ENCODE peak calls at places on chromosome 22, in four cellular contexts. E is heart left ventricle, W is uterus, L is tibial artery. T is an unnamed sample.
A peak's percentile ranks its signal among the peaks of the same experiment; 100 is the strongest.

GRCh38 chr22:20013382-20013871 is 3.2 kb downstream of the ARVCF start:
- DNase-seq in E (peak; percentile 72), W (peak; percentile 60), L (peak; percentile 76), T (peak; percentile 55)

GRCh38 chr22:31579835-31580242 is 82.2 kb downstream of the PISD start:
- DNase-seq in E (no peak), W (no peak), L (no peak), T (peak; percentile 6)

GRCh38 chr22:49964493-49965290 is 4.1 kb downstream of the PIM3 start:
- DNase-seq in E (peak; percentile 29), W (peak; percentile 17), L (peak; percentile 68), T (peak; percentile 55)

GRCh38 chr22:30247974-30248373 is 1.4 kb upstream of the LIF start:
- DNase-seq in E (no peak), W (no peak), L (no peak), T (no peak)

GRCh38 chr22:48651036-48651890 is 1176.4 kb downstream of the BRD1 start:
- DNase-seq in E (no peak), W (no peak), L (no peak), T (no peak)

GRCh38 chr22:31230871-31231621 is 18.9 kb downstream of the LIMK2 start:
- DNase-seq in E (no peak), W (no peak), L (no peak), T (no peak)

GRCh38 chr22:29635734-29636357 is 32.4 kb downstream of the NF2 start:
- DNase-seq in E (no peak), W (no peak), L (no peak), T (no peak)

GRCh38 chr22:46671824-46672432 is 51.7 kb downstream of the GRAMD4 start:
- DNase-seq in E (no peak), W (no peak), L (no peak), T (no peak)

GRCh38 chr22:29704528-29705285 is 15.1 kb upstream of the CABP7 start:
- DNase-seq in E (no peak), W (no peak), L (no peak), T (peak; percentile 30)

GRCh38 chr22:50220603-50221409 is 20.0 kb downstream of the SELENOO start:
- DNase-seq in E (no peak), W (no peak), L (no peak), T (no peak)

GRCh38 chr22:40276877-40277823 is 69.2 kb upstream of the ADSL start:
- DNase-seq in E (peak; percentile 45), W (no peak), L (peak; percentile 73), T (no peak)

GRCh38 chr22:41983516-41983915 is 14.3 kb downstream of the SEPTIN3 start:
- DNase-seq in E (no peak), W (no peak), L (no peak), T (no peak)

GRCh38 chr22:19825016-19825339 is 29.7 kb downstream of the GNB1L start:
- DNase-seq in E (no peak), W (no peak), L (peak; percentile 60), T (no peak)

GRCh38 chr22:20542736-20543135 is 35.3 kb downstream of the MED15 start:
- DNase-seq in E (no peak), W (no peak), L (no peak), T (no peak)

GRCh38 chr22:26892401-26893033 is 235.1 kb downstream of the MIAT start:
- DNase-seq in E (no peak), W (no peak), L (no peak), T (no peak)

GRCh38 chr22:39745789-39746188 is 147.8 kb downstream of the ENTHD1 start:
- DNase-seq in E (no peak), W (no peak), L (no peak), T (no peak)

GRCh38 chr22:48102581-48102980 is 1340.1 kb downstream of the TBC1D22A start:
- DNase-seq in E (no peak), W (no peak), L (no peak), T (no peak)

GRCh38 chr22:49550766-49551362 is 276.8 kb downstream of the BRD1 start:
- DNase-seq in E (no peak), W (no peak), L (peak; percentile 53), T (no peak)

GRCh38 chr22:32502346-32502745 is 27.7 kb downstream of the FBXO7 start:
- DNase-seq in E (no peak), W (no peak), L (no peak), T (no peak)

GRCh38 chr22:29827091-29827490 is 11.0 kb downstream of the ASCC2 start:
- DNase-seq in E (no peak), W (no peak), L (no peak), T (no peak)

GRCh38 chr22:20423636-20424511 is 13.8 kb downstream of the SCARF2 start:
- DNase-seq in E (no peak), W (no peak), L (no peak), T (no peak)

GRCh38 chr22:49838771-49839717 is 11.4 kb upstream of the BRD1 start:
- DNase-seq in E (no peak), W (no peak), L (no peak), T (peak; percentile 48)

GRCh38 chr22:16844529-16844928 is 19.3 kb upstream of the XKR3 start:
- DNase-seq in E (no peak), W (no peak), L (no peak), T (no peak)

GRCh38 chr22:20092477-20092854 is 12.4 kb downstream of the DGCR8 start:
- DNase-seq in E (peak; percentile 15), W (no peak), L (peak; percentile 34), T (no peak)

GRCh38 chr22:39518996-39519680 is 1.2 kb upstream of the ATF4 start:
- DNase-seq in E (no peak), W (no peak), L (no peak), T (no peak)

GRCh38 chr22:50529416-50530279 is at the start of gene TYMP:
- DNase-seq in E (peak; percentile 85), W (peak; percentile 51), L (peak; percentile 80), T (peak; percentile 85)

GRCh38 chr22:25779426-25779825 is 37.4 kb downstream of the MYO18B start:
- DNase-seq in E (no peak), W (no peak), L (no peak), T (no peak)

GRCh38 chr22:25777411-25777810 is 35.4 kb downstream of the MYO18B start:
- DNase-seq in E (no peak), W (no peak), L (no peak), T (no peak)

GRCh38 chr22:25779890-25780289 is 37.9 kb downstream of the MYO18B start:
- DNase-seq in E (no peak), W (no peak), L (no peak), T (no peak)

GRCh38 chr22:25775501-25775900 is 33.5 kb downstream of the MYO18B start:
- DNase-seq in E (no peak), W (no peak), L (no peak), T (no peak)

GRCh38 chr22:25777870-25778269 is 35.9 kb downstream of the MYO18B start:
- DNase-seq in E (no peak), W (no peak), L (no peak), T (no peak)
- TF ChIP-seq CTCF in E (no peak), W (no peak), L (no peak), T (no peak)

GRCh38 chr22:25849514-25849913 is 107.5 kb downstream of the MYO18B start:
- DNase-seq in E (no peak), W (no peak), L (no peak), T (no peak)

GRCh38 chr22:25845985-25846745 is 104.2 kb downstream of the MYO18B start:
- DNase-seq in E (no peak), W (no peak), L (no peak), T (no peak)

GRCh38 chr22:25847451-25847850 is 105.5 kb downstream of the MYO18B start:
- DNase-seq in E (no peak), W (no peak), L (no peak), T (no peak)

GRCh38 chr22:25852223-25852622 is 110.2 kb downstream of the MYO18B start:
- DNase-seq in E (no peak), W (no peak), L (no peak), T (no peak)

DNA sequence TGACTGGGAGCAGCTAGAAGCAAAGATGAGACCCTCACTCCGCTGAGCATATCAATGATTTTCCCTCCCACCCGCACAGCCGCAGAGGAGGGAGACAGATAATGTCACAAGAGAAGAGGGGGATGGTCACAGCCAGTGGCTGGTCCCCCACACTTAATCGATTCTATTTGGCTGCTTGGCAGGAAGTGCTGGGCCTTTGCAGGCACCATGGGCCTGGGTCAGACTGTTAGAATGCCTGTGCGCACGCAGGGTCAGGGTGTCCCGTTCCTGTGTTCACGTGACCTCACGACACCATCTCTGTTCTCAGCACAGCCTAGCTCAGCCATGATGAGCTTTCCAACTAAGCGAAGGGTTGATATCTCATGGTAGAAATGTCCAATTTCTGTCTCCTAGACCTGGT is 107.0 kb downstream of the MYO18B start:
- DNase-seq in E (no peak), W (no peak), L (no peak), T (no peak)
- H3K4me1 ChIP-seq in E (no peaks in the 10 kb centered on the region), W (no peaks in the 10 kb centered on the region), L (no peaks in the 10 kb centered on the region), T (no peaks in the 10 kb centered on the region)

DNA sequence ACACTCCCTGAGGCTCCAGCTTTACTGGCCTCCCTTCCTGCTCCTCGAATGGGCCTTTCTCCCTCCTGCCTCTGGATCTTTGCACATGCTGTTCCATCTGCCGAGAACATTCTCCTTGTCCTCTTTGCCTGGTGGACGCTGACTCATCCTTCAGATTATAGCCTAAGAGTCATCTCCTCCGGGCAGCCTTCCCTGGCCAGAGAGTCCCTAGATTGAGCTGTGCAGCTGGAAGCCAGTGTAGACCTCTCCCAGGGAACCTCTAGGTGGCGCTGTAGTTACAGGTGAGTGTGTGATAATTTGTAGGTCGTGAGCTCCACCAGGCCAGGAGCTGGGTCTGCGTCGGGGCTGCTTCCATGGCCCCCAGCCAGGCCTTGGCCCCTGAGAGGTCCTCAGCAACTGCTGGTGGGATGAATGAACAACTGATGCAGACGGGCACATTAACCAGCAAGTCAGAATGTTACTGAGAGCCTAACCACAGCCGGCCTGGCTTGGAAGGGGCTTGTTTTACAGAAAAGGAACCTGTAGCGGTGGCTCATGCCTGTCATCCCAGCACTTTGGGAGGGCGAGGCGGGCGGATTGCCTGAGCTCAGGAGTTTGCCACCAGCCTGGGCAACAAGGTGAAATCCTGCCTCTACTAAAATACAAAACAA is 8.7 kb downstream of the PNPLA5 start:
- DNase-seq in E (no peak), W (no peak), L (no peak), T (peak; percentile 31)
- TF ChIP-seq CTCF in E (peak; percentile 20), W (no peak), L (peak; percentile 8), T (no peak)

GRCh38 chr22:36303874-36304273 is 50.9 kb downstream of the APOL1 start:
- DNase-seq in E (no peak), W (no peak), L (no peak), T (peak; percentile 71)
- H3K4me1 ChIP-seq in E (no peaks in the 10 kb centered on the region), W (no peaks in the 10 kb centered on the region), L (peaks cover 7% of the 10 kb centered on the region), T (no peaks in the 10 kb centered on the region)

GRCh38 chr22:17994424-17995108 is 29.8 kb downstream of the MICAL3 start:
- DNase-seq in E (no peak), W (no peak), L (no peak), T (no peak)
- TF ChIP-seq CTCF in E (no peak), W (no peak), L (no peak), T (no peak)

DNA sequence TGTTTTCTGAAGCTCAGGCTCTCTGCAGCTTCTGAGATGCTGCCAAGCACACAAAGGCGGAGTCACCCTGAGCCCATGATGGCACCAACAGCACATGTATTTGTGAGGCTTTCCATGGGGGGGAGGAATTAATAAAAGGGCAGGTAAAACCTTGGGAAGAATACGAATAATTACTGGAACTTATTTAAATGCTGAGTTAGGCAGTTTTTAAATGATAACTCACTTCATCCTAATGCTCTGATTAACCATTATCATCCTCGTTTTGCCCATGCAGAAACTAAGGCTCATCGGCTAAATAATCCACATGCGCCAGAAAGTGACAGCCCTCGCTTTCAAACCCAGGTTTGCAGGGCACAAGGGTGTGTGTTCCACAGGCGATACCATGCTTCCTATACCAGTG is 35.4 kb downstream of the LARGE1 start:
- DNase-seq in E (no peak), W (no peak), L (no peak), T (no peak)
- H3K4me1 ChIP-seq in E (peaks cover 8% of the 10 kb centered on the region), W (no peaks in the 10 kb centered on the region), L (peaks cover 5% of the 10 kb centered on the region), T (peaks cover 2% of the 10 kb centered on the region)

T was measured in mucosa of descending colon.